ENCODE peak calls at places on chromosomes 12 and 14, in four cellular contexts. Y is fibroblast of mammary gland, N is astrocyte of the spinal cord, F is HepG2. V is an unnamed sample.

GRCh38 chr12:2794261-2794735 is 472 bp upstream of the FKBP4 start:
- DNase-seq in Y (peak), N (no peak), F (no peak), V (peak)

GRCh38 chr12:130157998-130158774 is 4.1 kb upstream of the FZD10 start:
- DNase-seq in Y (no peak), N (no peak), F (no peak), V (no peak)

GRCh38 chr14:74510955-74511354 is 17.4 kb downstream of the ISCA2 start:
- DNase-seq in Y (peak), N (peak), F (no peak), V (peak)

GRCh38 chr12:4423528-4424195 is 22.0 kb downstream of the FGF6 start:
- DNase-seq in Y (no peak), N (no peak), F (no peak), V (no peak)

GRCh38 chr12:55673638-55674037 is 34.1 kb downstream of the ITGA7 start:
- DNase-seq in Y (no peak), N (no peak), F (no peak), V (no peak)

GRCh38 chr12:6530576-6531260 is 3.6 kb upstream of the GAPDH start:
- DNase-seq in Y (no peak), N (no peak), F (no peak), V (no peak)

GRCh38 chr14:103696466-103697071 is 18.7 kb downstream of the XRCC3 start:
- DNase-seq in Y (peak), N (peak), F (no peak), V (peak)

GRCh38 chr14:34201909-34202622 is 251.2 kb upstream of the EGLN3 start:
- DNase-seq in Y (peak), N (no peak), F (no peak), V (no peak)

GRCh38 chr12:1575799-1576401 is 18.5 kb downstream of the FBXL14 start:
- DNase-seq in Y (peak), N (peak), F (no peak), V (peak)

GRCh38 chr14:31994391-31995033 is 82.6 kb upstream of the ARHGAP5 start:
- DNase-seq in Y (peak), N (peak), F (no peak), V (no peak)

GRCh38 chr12:102573237-102573636 is 92.9 kb upstream of the IGF1 start:
- DNase-seq in Y (no peak), N (no peak), F (no peak), V (no peak)

GRCh38 chr12:53696285-53696654 is 20.4 kb upstream of the ATP5MC2 start:
- DNase-seq in Y (peak), N (peak), F (peak), V (peak)

GRCh38 chr14:51004801-51005526 is 60.7 kb upstream of the PYGL start:
- DNase-seq in Y (peak), N (peak), F (peak), V (peak)

GRCh38 chr12:99154983-99155336 is 492.6 kb upstream of the GARIN6 start:
- DNase-seq in Y (no peak), N (no peak), F (no peak), V (no peak)
- H3K4me3 ChIP-seq in Y (no peak), N (no peak), F (no peak), V (no peak)

DNA sequence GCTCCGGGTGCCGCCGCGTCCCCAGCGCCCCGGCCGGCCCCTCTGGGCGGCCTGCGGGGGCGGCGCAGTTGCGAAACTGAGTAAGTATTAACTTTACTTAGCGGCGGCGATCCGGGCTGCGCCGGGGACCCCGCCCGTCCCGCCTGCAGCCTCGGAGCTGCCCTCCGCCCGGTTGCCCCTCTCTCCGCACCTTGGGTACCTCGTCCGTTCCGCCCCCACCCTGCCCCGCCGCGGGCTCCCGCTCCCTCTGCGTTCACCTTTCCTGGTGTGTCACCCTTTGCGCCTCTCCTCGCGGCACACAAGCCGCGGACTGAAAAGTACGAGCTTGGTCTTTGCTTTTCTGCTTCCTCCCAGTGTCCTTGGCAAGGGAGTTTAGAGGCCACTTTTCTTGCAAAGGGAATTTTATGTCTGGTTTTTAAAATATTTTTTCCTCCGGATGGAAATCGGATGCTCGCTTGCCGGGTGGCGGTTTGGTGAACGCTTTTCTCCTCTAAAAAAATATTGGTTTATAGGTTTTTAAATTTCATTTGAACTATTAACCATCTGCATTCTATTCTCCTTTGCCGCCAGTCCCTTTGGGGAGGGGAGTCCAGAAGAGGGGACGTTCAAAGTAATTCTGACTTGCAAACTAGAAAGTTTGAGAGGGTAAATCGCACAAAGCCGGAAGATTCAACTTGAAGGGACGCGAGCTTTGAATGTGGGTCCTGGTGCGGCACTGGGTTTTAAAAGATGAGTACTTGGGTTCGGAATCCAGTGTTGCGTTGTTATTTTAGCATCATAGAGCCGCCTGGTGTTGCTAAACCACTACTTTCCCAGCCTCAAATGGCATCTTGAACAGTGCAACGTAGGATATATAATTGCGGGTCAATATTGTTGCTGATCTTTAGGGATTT is 833 bp downstream of the RASSF8 start:
- DNase-seq in Y (peak), N (peak), F (no peak), V (peak)
- TF ChIP-seq CTCF in Y (peak), N (peak), F (no peak), V (peak)

DNA sequence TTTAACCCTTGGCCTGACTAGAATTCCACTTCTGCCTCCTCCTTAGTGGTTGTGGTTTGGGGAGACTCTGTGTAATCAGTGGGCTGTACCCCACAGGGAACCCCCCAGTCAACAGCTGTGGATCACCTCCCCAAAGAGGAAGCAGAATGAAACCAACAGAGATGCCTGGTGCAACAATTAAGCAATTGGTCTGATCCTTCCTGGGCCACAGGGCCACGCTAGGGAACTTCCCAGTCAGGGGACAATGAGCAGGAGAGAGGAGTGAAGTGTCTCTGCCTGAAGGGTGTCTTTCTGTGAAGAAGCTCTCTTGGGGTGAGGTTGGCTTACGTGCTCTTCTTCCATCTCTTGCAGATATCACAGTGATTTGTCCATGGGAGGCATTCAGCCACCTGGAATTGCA is 8.2 kb downstream of the PDE6H start:
- DNase-seq in Y (no peak), N (no peak), F (no peak), V (no peak)
- H3K4me3 ChIP-seq in Y (no peak), N (no peak), F (no peak), V (no peak)

GRCh38 chr12:116990971-116991966 is 80.5 kb downstream of the FBXW8 start:
- DNase-seq in Y (peak), N (no peak), F (no peak), V (no peak)
- TF ChIP-seq CTCF in Y (no peak), N (no peak), F (no peak), V (no peak)

GRCh38 chr12:80187660-80188090 is 88.3 kb downstream of the OTOGL start:
- DNase-seq in Y (peak), N (peak), F (no peak), V (peak)
- H3K4me3 ChIP-seq in Y (no peak), N (no peak), F (no peak), V (no peak)

DNA sequence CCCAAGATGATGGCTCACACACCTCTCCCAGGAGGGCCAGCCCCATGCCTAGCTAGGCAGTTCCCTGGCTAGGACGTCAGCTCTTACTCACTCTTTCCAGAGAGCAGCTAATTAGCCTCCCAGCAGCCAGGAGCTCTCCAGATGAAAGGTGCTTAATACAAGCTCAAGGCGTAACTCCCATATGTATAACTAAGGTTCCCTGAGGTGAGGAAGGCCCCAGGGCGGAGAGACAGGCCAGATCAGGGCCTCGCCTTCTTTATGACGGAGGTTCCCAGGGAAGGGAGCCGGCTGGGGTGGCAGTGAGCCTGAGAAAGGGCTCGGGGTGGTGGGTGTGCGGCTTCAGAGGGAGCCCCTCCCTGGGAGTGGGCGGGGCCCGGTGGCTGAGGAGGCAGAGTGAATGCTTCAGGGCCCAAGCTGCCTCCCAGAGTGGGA is 26.4 kb upstream of the ZFP36L1 start:
- DNase-seq in Y (peak), N (peak), F (no peak), V (peak)
- TF ChIP-seq CTCF in Y (no peak), N (no peak), F (no peak), V (no peak)

GRCh38 chr12:101166866-101167265 is 43.2 kb downstream of the SLC5A8 start:
- DNase-seq in Y (no peak), N (no peak), F (no peak), V (peak)
- H3K4me3 ChIP-seq in Y (no peak), N (no peak), F (no peak), V (no peak)

GRCh38 chr14:46259536-46259935 is 392.0 kb downstream of the RPL10L start:
- DNase-seq in Y (no peak), N (no peak), F (no peak), V (no peak)
- TF ChIP-seq CTCF in Y (no peak), N (no peak), F (no peak), V (no peak)

DNA sequence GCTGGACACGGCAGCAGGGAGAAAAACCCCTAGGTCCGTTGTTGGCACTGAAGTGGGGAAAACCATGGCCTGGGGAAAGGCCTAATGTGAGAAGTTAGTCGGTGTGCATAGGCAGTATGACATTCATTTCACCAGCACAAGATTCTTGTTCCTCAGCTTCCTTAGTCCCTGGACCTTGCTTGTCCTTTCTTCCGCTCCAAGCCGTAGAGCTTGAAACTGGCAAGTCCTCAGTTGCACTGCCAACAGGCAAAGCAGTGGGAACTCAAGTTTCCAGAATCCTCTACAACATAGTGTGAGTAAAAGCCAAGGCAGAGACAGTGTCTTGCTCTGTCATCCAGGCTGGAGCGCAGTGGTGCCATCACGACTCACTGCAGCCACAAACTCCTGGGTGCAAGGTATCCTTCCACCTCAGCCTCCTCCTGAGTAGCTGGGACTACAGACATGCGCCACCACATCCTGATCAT is 138.5 kb upstream of the AMIGO2 start:
- DNase-seq in Y (no peak), N (no peak), F (no peak), V (no peak)
- H3K4me3 ChIP-seq in Y (no peak), N (no peak), F (no peak), V (no peak)